ENCODE peak calls at places on chromosomes 16 and 17, in seven cellular contexts. P is choroid plexus epithelial cell, U is upper lobe of right lung, S is kidney epithelial cell, E is GM12864, R is HL-60, L is IMR-90. Y is an unnamed sample.

GRCh38 chr17:56810846-56811775 is 22.6 kb downstream of the C17orf67 start:
- DNase-seq in P (no peak), U (no peak), S (no peak), E (no peak), R (no peak), L (no peak), Y (no peak)

GRCh38 chr17:39360537-39360936 is 40.9 kb downstream of the FBXL20 start:
- DNase-seq in P (no peak), U (no peak), S (no peak), E (no peak), R (no peak), L (no peak), Y (no peak)

GRCh38 chr16:3444032-3444388 is 530 bp downstream of the NAA60 start:
- DNase-seq in P (peak; percentile 80), U (no peak), S (no peak), E (no peak), R (peak; percentile 30), L (peak; percentile 80), Y (peak; percentile 71)

GRCh38 chr16:47132310-47132709 is 11.4 kb downstream of the NETO2 start:
- DNase-seq in P (peak; percentile 46), U (no peak), S (no peak), E (no peak), R (no peak), L (peak; percentile 5), Y (no peak)

GRCh38 chr16:17591655-17592405 is 121.1 kb upstream of the XYLT1 start:
- DNase-seq in P (no peak), U (no peak), S (no peak), E (no peak), R (no peak), L (no peak), Y (no peak)

GRCh38 chr16:57991551-57992059 is 8.9 kb downstream of the ZNF319 start:
- DNase-seq in P (no peak), U (no peak), S (no peak), E (no peak), R (no peak), L (no peak), Y (no peak)

GRCh38 chr16:89096768-89097527 is 3.3 kb downstream of the ACSF3 start:
- DNase-seq in P (no peak), U (no peak), S (no peak), E (no peak), R (peak; percentile 55), L (peak; percentile 12), Y (no peak)

GRCh38 chr16:68229431-68230175 is 6.3 kb downstream of the ESRP2 start:
- DNase-seq in P (peak; percentile 72), U (no peak), S (no peak), E (no peak), R (peak; percentile 41), L (peak; percentile 65), Y (peak; percentile 72)

GRCh38 chr17:55607736-55608341 is 96.6 kb upstream of the SMIM36 start:
- DNase-seq in P (peak; percentile 79), U (peak; percentile 65), S (no peak), E (no peak), R (no peak), L (peak; percentile 71), Y (peak; percentile 4)

GRCh38 chr16:29824589-29825144 is 4.4 kb downstream of the MVP start:
- DNase-seq in P (peak; percentile 73), U (no peak), S (peak; percentile 51), E (no peak), R (no peak), L (peak; percentile 91), Y (peak; percentile 77)

GRCh38 chr16:21116148-21116693 is 34.4 kb downstream of the DNAH3 start:
- DNase-seq in P (peak; percentile 53), U (no peak), S (no peak), E (peak; percentile 26), R (peak; percentile 92), L (no peak), Y (no peak)

GRCh38 chr17:39923836-39924690 is 3.3 kb downstream of the ORMDL3 start:
- DNase-seq in P (peak; percentile 45), U (no peak), S (no peak), E (no peak), R (no peak), L (peak; percentile 49), Y (no peak)

GRCh38 chr16:49964316-49964715 is 60.7 kb upstream of the CNEP1R1 start:
- DNase-seq in P (no peak), U (no peak), S (no peak), E (no peak), R (no peak), L (no peak), Y (no peak)

GRCh38 chr17:56514899-56515298 is 78.6 kb upstream of the NOG start:
- DNase-seq in P (no peak), U (no peak), S (no peak), E (no peak), R (no peak), L (no peak), Y (no peak)

GRCh38 chr17:80025140-80025539 is 10.5 kb downstream of the TBC1D16 start:
- DNase-seq in P (no peak), U (no peak), S (no peak), E (no peak), R (no peak), L (no peak), Y (no peak)

GRCh38 chr17:28925912-28926365 is 23.1 kb upstream of the DHRS13 start:
- DNase-seq in P (peak; percentile 87), U (no peak), S (peak; percentile 57), E (no peak), R (peak; percentile 80), L (peak; percentile 92), Y (peak; percentile 88)

GRCh38 chr17:37064166-37064565 is 115.4 kb downstream of the AATF start:
- DNase-seq in P (no peak), U (no peak), S (no peak), E (no peak), R (no peak), L (no peak), Y (no peak)

GRCh38 chr17:79890706-79891105 is 51.5 kb upstream of the CBX4 start:
- DNase-seq in P (no peak), U (no peak), S (no peak), E (no peak), R (no peak), L (no peak), Y (peak; percentile 50)

GRCh38 chr16:24075929-24076716 is 180.0 kb upstream of the CACNG3 start:
- DNase-seq in P (no peak), U (no peak), S (no peak), E (peak; percentile 18), R (no peak), L (no peak), Y (peak; percentile 40)

GRCh38 chr16:19130852-19131808 is 17.4 kb downstream of the ITPRIPL2 start:
- DNase-seq in P (peak; percentile 91), U (peak; percentile 69), S (no peak), E (no peak), R (peak; percentile 27), L (peak; percentile 82), Y (peak; percentile 69)

GRCh38 chr16:87603684-87604571 is 1.6 kb downstream of the JPH3 start:
- DNase-seq in P (no peak), U (no peak), S (no peak), E (no peak), R (no peak), L (no peak), Y (no peak)

GRCh38 chr16:81457326-81458133 is 12.9 kb downstream of the CMIP start:
- DNase-seq in P (peak; percentile 69), U (no peak), S (peak; percentile 35), E (no peak), R (no peak), L (peak; percentile 76), Y (peak; percentile 51)

GRCh38 chr16:1296688-1297412 is 12.6 kb upstream of the UBE2I start:
- DNase-seq in P (peak; percentile 23), U (no peak), S (peak; percentile 88), E (peak; percentile 36), R (no peak), L (peak; percentile 81), Y (peak; percentile 65)

GRCh38 chr17:10268005-10268404 is 69.6 kb upstream of the GAS7 start:
- DNase-seq in P (no peak), U (no peak), S (no peak), E (no peak), R (no peak), L (no peak), Y (no peak)

GRCh38 chr17:79842136-79842655 is 3.0 kb upstream of the CBX4 start:
- DNase-seq in P (no peak), U (no peak), S (no peak), E (no peak), R (no peak), L (no peak), Y (no peak)

GRCh38 chr17:1351967-1352366 is 48.1 kb downstream of the YWHAE start:
- DNase-seq in P (no peak), U (no peak), S (no peak), E (no peak), R (no peak), L (no peak), Y (no peak)

GRCh38 chr17:33163827-33164555 is 129.1 kb downstream of the ASIC2 start:
- DNase-seq in P (no peak), U (no peak), S (no peak), E (no peak), R (no peak), L (no peak), Y (peak; percentile 63)

GRCh38 chr17:14871921-14872320 is 393.2 kb downstream of the PMP22 start:
- DNase-seq in P (peak; percentile 62), U (no peak), S (no peak), E (no peak), R (no peak), L (peak; percentile 69), Y (peak; percentile 53)

GRCh38 chr17:13600475-13601316 is 1.0 kb downstream of the HS3ST3A1 start:
- DNase-seq in P (no peak), U (no peak), S (no peak), E (no peak), R (no peak), L (peak; percentile 25), Y (no peak)
- TF ChIP-seq CTCF in P (no peak), U (no peak), S (no peak), E (no peak), R (no peak), L (peak; percentile 0), Y (no peak)

GRCh38 chr16:66658143-66658859 is 38.2 kb downstream of the CMTM4 start:
- DNase-seq in P (no peak), U (no peak), S (no peak), E (no peak), R (no peak), L (no peak), Y (no peak)
- TF ChIP-seq CTCF in P (no peak), U (no peak), S (peak; percentile 9), E (no peak), R (no peak), L (no peak), Y (no peak)

GRCh38 chr17:45160505-45161287 is 979 bp upstream of the HEXIM2 start:
- DNase-seq in P (peak; percentile 74), U (peak; percentile 88), S (no peak), E (no peak), R (peak; percentile 47), L (peak; percentile 61), Y (peak; percentile 55)
- TF ChIP-seq CTCF in P (peak; percentile 18), U (peak; percentile 31), S (peak; percentile 17), E (peak; percentile 29), R (no peak), L (peak; percentile 30), Y (no peak)

GRCh38 chr17:62592305-62593099 is 35.0 kb upstream of the MRC2 start:
- DNase-seq in P (peak; percentile 83), U (no peak), S (no peak), E (no peak), R (no peak), L (peak; percentile 43), Y (peak; percentile 53)
- TF ChIP-seq CTCF in P (peak; percentile 41), U (no peak), S (no peak), E (peak; percentile 7), R (no peak), L (peak; percentile 20), Y (no peak)